ENCODE peak calls at places on chromosomes 13 and 19, in four cellular contexts. W is SK-N-SH, J is WTC11, T is K562. F is an unnamed sample.

GRCh38 chr19:54029930-54030490 is 33.7 kb downstream of the VSTM1 start:
- DNase-seq in T (peak), W (peak), J (peak), F (peak)

GRCh38 chr19:1492474-1493006 is 1.6 kb downstream of the REEP6 start:
- DNase-seq in W (no peak), T (no peak), J (no peak), F (no peak)

GRCh38 chr19:31498781-31499180 is 149.5 kb upstream of the TSHZ3 start:
- DNase-seq in J (no peak), W (no peak), T (no peak), F (no peak)

GRCh38 chr19:10726268-10726667 is 8.4 kb downstream of the DNM2 start:
- DNase-seq in W (no peak), J (no peak), T (no peak), F (no peak)

GRCh38 chr13:28464861-28465260 is 30.1 kb downstream of the FLT1 start:
- DNase-seq in T (no peak), J (no peak), W (no peak), F (no peak)

GRCh38 chr19:50492303-50493052 is 15.8 kb upstream of the GARIN5A start:
- DNase-seq in J (no peak), T (peak), W (peak), F (no peak)

GRCh38 chr19:45955905-45956608 is 17.6 kb downstream of the NOVA2 start:
- DNase-seq in T (no peak), W (peak), J (no peak), F (no peak)

GRCh38 chr13:98156259-98156658 is 13.4 kb downstream of the FARP1 start:
- DNase-seq in W (no peak), J (no peak), T (no peak), F (no peak)

GRCh38 chr19:35151273-35152065 is 3.1 kb upstream of the FXYD5 start:
- DNase-seq in J (no peak), T (no peak), W (no peak), F (no peak)

GRCh38 chr13:40476175-40476958 is 190.1 kb downstream of the FOXO1 start:
- DNase-seq in W (no peak), T (no peak), J (no peak), F (no peak)

GRCh38 chr13:60398438-60398891 is 1.4 kb downstream of the TDRD3 start:
- DNase-seq in W (no peak), T (no peak), J (no peak), F (no peak)

GRCh38 chr19:55005684-55006488 is 32.2 kb downstream of the GP6 start:
- DNase-seq in W (peak), J (no peak), T (peak), F (no peak)

GRCh38 chr13:109135018-109135417 is 505.6 kb downstream of the MYO16 start:
- DNase-seq in W (no peak), T (no peak), J (no peak), F (no peak)

GRCh38 chr19:33641261-33641660 is 19.5 kb downstream of the CHST8 start:
- DNase-seq in T (no peak), W (no peak), J (no peak), F (no peak)

GRCh38 chr19:57395710-57396109 is 6.1 kb downstream of the ZNF548 start:
- DNase-seq in W (no peak), J (no peak), T (no peak), F (no peak)

GRCh38 chr13:50512602-50513527 is 330.6 kb downstream of the DLEU7 start:
- DNase-seq in W (no peak), J (no peak), T (no peak), F (no peak)

GRCh38 chr19:2962018-2962670 is 15.2 kb upstream of the TLE6 start:
- DNase-seq in J (peak), T (peak), W (peak), F (no peak)

GRCh38 chr19:23345838-23346237 is 49.4 kb downstream of the ZNF91 start:
- DNase-seq in T (peak), J (peak), W (no peak), F (peak)

GRCh38 chr13:53137777-53138176 is 109.2 kb downstream of the OLFM4 start:
- DNase-seq in W (no peak), J (no peak), T (no peak), F (no peak)

DNA sequence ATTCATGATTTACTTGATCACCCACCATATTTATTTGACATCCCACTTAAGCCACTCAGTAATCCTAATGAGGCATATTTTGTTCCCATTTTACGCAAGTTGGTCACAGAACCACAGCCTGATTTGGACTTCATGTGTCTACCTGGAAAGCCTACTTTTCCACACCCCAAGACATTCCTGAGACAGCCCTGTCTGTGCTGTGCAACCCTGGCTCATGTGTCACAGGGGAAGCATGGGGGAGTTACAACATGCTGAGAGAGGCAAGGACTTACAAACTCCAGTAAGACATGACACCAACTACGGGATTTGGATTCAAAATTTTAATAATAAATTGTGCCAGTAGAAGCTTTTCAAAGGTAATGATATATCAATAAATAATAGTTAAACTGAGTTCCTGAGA is 70.2 kb upstream of the XPO4 start:
- DNase-seq in W (no peak), T (no peak), J (no peak), F (no peak)
- TF ChIP-seq TEAD4 in W (no peak), T (no peak), J (no peak), F (no peak)

DNA sequence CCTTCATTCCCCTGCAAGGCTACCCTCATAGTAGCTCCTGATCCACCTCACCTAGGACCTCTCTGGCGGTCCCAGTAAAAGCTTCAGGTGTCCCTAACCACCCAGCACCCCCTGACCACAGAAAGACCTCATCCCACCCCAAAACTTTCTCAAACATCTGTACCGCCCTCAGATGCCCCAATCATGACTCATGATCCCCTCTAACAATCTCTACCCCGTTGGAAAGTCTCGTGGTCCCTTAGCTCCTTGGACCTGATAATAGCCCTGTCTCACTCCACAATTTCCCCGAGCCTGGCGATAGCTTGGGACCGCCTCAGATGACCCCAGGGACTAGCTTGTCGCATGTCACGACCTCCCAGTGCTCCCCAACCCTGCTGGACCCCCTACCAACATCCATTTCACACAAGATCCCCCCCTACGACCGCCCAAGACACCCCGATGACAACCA is 512 bp downstream of the NDUFA11 start:
- DNase-seq in W (no peak), J (no peak), T (peak), F (no peak)
- TF ChIP-seq TEAD4 in W (no peak), J (no peak), T (no peak), F (no peak)

GRCh38 chr13:110914293-110915056 is 394 bp downstream of the ANKRD10 start:
- DNase-seq in J (peak), W (peak), T (peak), F (no peak)
- TF ChIP-seq TEAD4 in J (peak), W (no peak), T (no peak), F (no peak)

GRCh38 chr19:40241809-40242384 is 15.4 kb upstream of the CCNP start:
- DNase-seq in W (no peak), T (no peak), J (no peak), F (no peak)

GRCh38 chr19:40244596-40244995 is 18.1 kb upstream of the CCNP start:
- DNase-seq in T (no peak), W (no peak), J (no peak), F (no peak)

GRCh38 chr19:40241125-40241808 is 14.8 kb upstream of the CCNP start:
- DNase-seq in T (no peak), W (no peak), J (no peak), F (no peak)

GRCh38 chr19:40240332-40240731 is 13.8 kb upstream of the CCNP start:
- DNase-seq in J (no peak), W (no peak), T (no peak), F (no peak)

DNA sequence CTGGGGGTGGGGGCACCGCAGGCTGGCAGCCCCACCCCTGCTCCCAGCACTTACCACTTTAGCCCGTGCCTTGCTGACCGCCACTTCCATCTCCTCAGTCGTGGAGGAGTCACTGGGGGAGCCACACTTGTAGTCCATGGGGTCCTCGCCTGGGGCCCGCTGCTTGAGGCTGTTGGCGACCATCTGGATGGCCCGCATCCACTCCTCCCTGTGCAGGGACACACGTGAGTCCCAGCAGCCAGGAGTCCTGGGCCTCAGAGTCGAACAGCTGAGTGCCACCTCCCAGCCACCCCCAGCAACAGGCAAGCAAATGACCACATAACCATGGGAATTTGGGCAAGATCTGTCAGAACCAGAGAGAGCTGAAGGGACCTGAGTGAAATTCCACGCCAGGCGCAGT is 16.0 kb upstream of the CCNP start:
- DNase-seq in J (no peak), T (no peak), W (no peak), F (no peak)
- TF ChIP-seq TEAD4 in J (no peak), T (no peak), W (no peak), F (no peak)

GRCh38 chr19:12000152-12000981 is 35.1 kb downstream of the ZNF433 start:
- DNase-seq in W (no peak), J (no peak), T (no peak), F (no peak)
- TF ChIP-seq TEAD4 in W (no peak), J (no peak), T (no peak), F (no peak)

GRCh38 chr13:36412736-36413135 is 19.6 kb upstream of the CCNA1 start:
- DNase-seq in W (no peak), T (no peak), J (no peak), F (no peak)
- TF ChIP-seq TEAD4 in W (no peak), T (no peak), J (no peak), F (no peak)

DNA sequence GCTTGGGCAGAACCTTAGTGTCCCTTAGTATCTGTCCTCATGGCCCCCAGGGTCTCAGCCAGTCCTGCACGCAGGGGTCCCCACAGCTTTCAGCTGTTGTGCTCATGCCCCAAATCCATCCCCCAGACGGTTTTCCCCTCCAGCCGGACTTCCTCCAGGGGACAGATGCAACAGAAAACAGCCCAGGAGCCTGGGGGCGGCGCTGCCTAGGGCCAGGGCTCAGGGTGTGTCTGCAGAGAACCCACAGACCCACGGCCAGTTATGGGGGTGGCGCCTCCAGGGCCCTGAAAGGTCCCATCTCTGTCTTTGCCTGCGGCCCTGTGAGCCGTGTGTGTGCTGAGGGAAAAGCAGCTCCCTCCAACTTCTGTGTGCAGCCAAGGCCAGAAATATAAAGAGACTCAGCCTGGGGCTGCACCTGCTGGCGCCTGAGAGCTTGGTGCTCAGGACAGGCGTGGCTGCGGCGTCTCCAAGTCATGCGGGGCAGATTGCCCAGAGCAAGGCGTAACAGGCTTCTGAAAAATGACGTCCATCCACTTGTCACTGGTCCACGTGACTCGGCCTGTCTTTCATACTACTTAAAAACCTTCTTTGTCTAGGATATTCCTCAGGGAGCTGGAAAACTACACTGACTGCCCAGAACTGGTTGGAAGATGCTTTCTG is 22.1 kb upstream of the F7 start:
- DNase-seq in J (no peak), W (no peak), T (no peak), F (no peak)
- TF ChIP-seq TEAD4 in J (no peak), W (no peak), T (no peak), F (no peak)

GRCh38 chr13:23828866-23829265 is 60.3 kb downstream of the MIPEP start:
- DNase-seq in J (no peak), W (no peak), T (no peak), F (no peak)
- TF ChIP-seq TEAD4 in J (no peak), W (no peak), T (no peak), F (no peak)